ENCODE peak calls at places on chromosomes 16 and 17, in five cellular contexts. One of them, this sample, is unnamed.

GRCh38 chr16:48003226-48003907 is 152.4 kb downstream of the ABCC12 start:
- DNase-seq in adrenal gland: no peak
- DNase-seq in body of pancreas: no peak
- DNase-seq in upper lobe of left lung: no peak
- DNase-seq in stomach: no peak
- DNase-seq in this sample: no peak

GRCh38 chr16:86104537-86105048 is 205.6 kb downstream of the IRF8 start:
- DNase-seq in adrenal gland: no peak
- DNase-seq in body of pancreas: no peak
- DNase-seq in upper lobe of left lung: no peak
- DNase-seq in stomach: no peak
- DNase-seq in this sample: no peak

GRCh38 chr16:87404764-87405625 is 12.9 kb downstream of the MAP1LC3B start:
- DNase-seq in adrenal gland: no peak
- DNase-seq in body of pancreas: no peak
- DNase-seq in upper lobe of left lung: no peak
- DNase-seq in stomach: no peak
- DNase-seq in this sample: no peak

GRCh38 chr16:75624921-75625334 is 1.8 kb upstream of the ADAT1 start:
- DNase-seq in adrenal gland: no peak
- DNase-seq in body of pancreas: no peak
- DNase-seq in upper lobe of left lung: no peak
- DNase-seq in stomach: no peak
- DNase-seq in this sample: no peak

GRCh38 chr17:70405492-70406220 is 236.3 kb downstream of the KCNJ2 start:
- DNase-seq in adrenal gland: peak
- DNase-seq in body of pancreas: peak
- DNase-seq in upper lobe of left lung: no peak
- DNase-seq in stomach: no peak
- DNase-seq in this sample: no peak

GRCh38 chr16:47634126-47634525 is 173.0 kb downstream of the PHKB start:
- DNase-seq in adrenal gland: no peak
- DNase-seq in body of pancreas: no peak
- DNase-seq in upper lobe of left lung: no peak
- DNase-seq in stomach: no peak
- DNase-seq in this sample: no peak

GRCh38 chr17:50785942-50786570 is 18.7 kb upstream of the ANKRD40CL start:
- DNase-seq in adrenal gland: no peak
- DNase-seq in body of pancreas: peak
- DNase-seq in upper lobe of left lung: no peak
- DNase-seq in stomach: peak
- DNase-seq in this sample: no peak

GRCh38 chr17:31696184-31696602 is 162.9 kb downstream of the COPRS start:
- DNase-seq in adrenal gland: peak
- DNase-seq in body of pancreas: peak
- DNase-seq in upper lobe of left lung: no peak
- DNase-seq in stomach: peak
- DNase-seq in this sample: peak

GRCh38 chr17:41444186-41444585 is 3.4 kb upstream of the KRT38 start:
- DNase-seq in adrenal gland: no peak
- DNase-seq in body of pancreas: no peak
- DNase-seq in upper lobe of left lung: no peak
- DNase-seq in stomach: no peak
- DNase-seq in this sample: no peak

GRCh38 chr16:22120440-22120839 is 28.1 kb downstream of the VWA3A start:
- DNase-seq in adrenal gland: no peak
- DNase-seq in body of pancreas: no peak
- DNase-seq in upper lobe of left lung: no peak
- DNase-seq in stomach: no peak
- DNase-seq in this sample: no peak

GRCh38 chr17:19579192-19579668 is 45.6 kb downstream of the SLC47A1 start:
- DNase-seq in adrenal gland: no peak
- DNase-seq in body of pancreas: no peak
- DNase-seq in upper lobe of left lung: peak
- DNase-seq in stomach: no peak
- DNase-seq in this sample: no peak

GRCh38 chr17:73498854-73499597 is 145.2 kb downstream of the SDK2 start:
- DNase-seq in adrenal gland: no peak
- DNase-seq in body of pancreas: no peak
- DNase-seq in upper lobe of left lung: no peak
- DNase-seq in stomach: no peak
- DNase-seq in this sample: no peak

GRCh38 chr17:8629371-8630226 is 926 bp downstream of the MYH10 start:
- DNase-seq in adrenal gland: peak
- DNase-seq in body of pancreas: peak
- DNase-seq in upper lobe of left lung: peak
- DNase-seq in stomach: no peak
- DNase-seq in this sample: no peak

GRCh38 chr16:81460075-81460474 is 15.5 kb downstream of the CMIP start:
- DNase-seq in adrenal gland: no peak
- DNase-seq in body of pancreas: no peak
- DNase-seq in upper lobe of left lung: no peak
- DNase-seq in stomach: no peak
- DNase-seq in this sample: no peak

GRCh38 chr17:82871056-82871775 is 31.4 kb upstream of the ZNF750 start:
- DNase-seq in adrenal gland: no peak
- DNase-seq in body of pancreas: no peak
- DNase-seq in upper lobe of left lung: no peak
- DNase-seq in stomach: no peak
- DNase-seq in this sample: no peak

GRCh38 chr16:89863741-89864391 is 9.5 kb upstream of the TCF25 start:
- DNase-seq in adrenal gland: no peak
- DNase-seq in body of pancreas: peak
- DNase-seq in upper lobe of left lung: no peak
- DNase-seq in stomach: no peak
- DNase-seq in this sample: no peak

DNA sequence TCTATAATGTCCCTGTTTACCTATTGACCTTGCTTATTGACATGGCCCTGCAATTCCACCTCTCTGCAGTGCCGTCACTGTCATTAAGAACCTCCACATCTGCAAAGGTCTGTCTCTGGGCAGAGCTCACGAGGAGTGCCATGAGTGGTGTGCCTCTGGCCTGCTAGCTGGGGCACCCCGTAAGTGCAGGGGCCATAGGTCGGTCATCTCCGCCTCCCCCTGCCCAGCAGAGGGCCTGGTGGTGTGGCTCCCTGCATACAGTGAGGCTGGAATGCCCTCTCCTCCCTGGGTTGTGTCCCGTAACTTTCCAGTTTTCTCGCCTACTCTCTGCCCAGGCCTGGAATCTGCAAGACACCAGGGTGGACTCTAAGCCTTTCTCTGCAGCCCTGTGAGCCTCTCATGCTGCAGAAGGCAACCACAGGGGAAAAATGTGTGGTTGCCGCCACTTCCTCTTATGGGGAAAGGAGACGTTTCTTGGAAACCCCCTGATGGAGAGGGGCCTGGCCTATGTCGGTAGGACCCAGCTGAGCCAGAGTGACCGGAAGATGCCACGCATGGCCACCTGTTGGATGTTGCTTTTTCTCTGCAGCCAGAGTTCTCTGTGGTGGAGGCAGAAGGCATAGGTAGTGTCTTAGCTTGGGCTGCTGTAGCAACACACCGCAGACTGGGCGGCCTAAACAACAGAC is 2.7 kb upstream of the SNX20 start:
- DNase-seq in adrenal gland: no peak
- DNase-seq in body of pancreas: peak
- DNase-seq in upper lobe of left lung: no peak
- DNase-seq in stomach: peak
- DNase-seq in this sample: no peak
- TF ChIP-seq CTCF in adrenal gland: no peak
- TF ChIP-seq CTCF in body of pancreas: no peak
- TF ChIP-seq CTCF in upper lobe of left lung: no peak
- TF ChIP-seq CTCF in stomach: no peak
- TF ChIP-seq CTCF in this sample: no peak

GRCh38 chr17:29613371-29613837 is 9.3 kb downstream of the CORO6 start:
- DNase-seq in adrenal gland: peak
- DNase-seq in body of pancreas: peak
- DNase-seq in upper lobe of left lung: peak
- DNase-seq in stomach: peak
- DNase-seq in this sample: peak
- TF ChIP-seq POLR2A in adrenal gland: no peak
- TF ChIP-seq POLR2A in body of pancreas: no peak
- TF ChIP-seq POLR2A in upper lobe of left lung: no peak
- TF ChIP-seq POLR2A in stomach: no peak
- TF ChIP-seq POLR2A in this sample: peak

GRCh38 chr17:10772425-10773380 is 31.2 kb downstream of the TMEM238L start:
- DNase-seq in adrenal gland: no peak
- DNase-seq in body of pancreas: peak
- DNase-seq in upper lobe of left lung: no peak
- DNase-seq in stomach: peak
- DNase-seq in this sample: no peak
- TF ChIP-seq CTCF in adrenal gland: peak
- TF ChIP-seq CTCF in body of pancreas: peak
- TF ChIP-seq CTCF in upper lobe of left lung: peak
- TF ChIP-seq CTCF in stomach: peak
- TF ChIP-seq CTCF in this sample: no peak

DNA sequence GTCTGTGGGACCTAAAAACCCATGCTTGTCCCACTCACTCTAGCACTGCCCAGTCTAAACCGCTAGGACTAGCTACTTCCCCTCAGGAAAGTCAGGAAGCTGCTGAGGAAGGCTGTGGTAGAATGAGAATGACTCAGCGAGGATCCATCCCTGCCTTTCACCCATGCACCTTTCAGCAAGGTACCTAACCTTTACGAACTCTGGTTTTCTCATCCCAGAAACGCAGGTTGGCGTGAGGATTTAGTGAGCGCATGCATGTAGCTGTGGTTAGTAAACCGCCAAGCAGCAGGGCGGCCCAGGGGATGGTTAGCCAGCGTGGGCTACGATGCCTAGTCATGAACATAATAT is 26.3 kb upstream of the RFFL start:
- DNase-seq in adrenal gland: no peak
- DNase-seq in body of pancreas: no peak
- DNase-seq in upper lobe of left lung: peak
- DNase-seq in stomach: no peak
- DNase-seq in this sample: no peak
- TF ChIP-seq POLR2A in adrenal gland: no peak
- TF ChIP-seq POLR2A in body of pancreas: no peak
- TF ChIP-seq POLR2A in upper lobe of left lung: no peak
- TF ChIP-seq POLR2A in stomach: no peak
- TF ChIP-seq POLR2A in this sample: no peak

GRCh38 chr16:70421473-70422311 is 17.2 kb downstream of the ST3GAL2 start:
- DNase-seq in adrenal gland: no peak
- DNase-seq in body of pancreas: no peak
- DNase-seq in upper lobe of left lung: no peak
- DNase-seq in stomach: no peak
- DNase-seq in this sample: no peak
- TF ChIP-seq CTCF in adrenal gland: no peak
- TF ChIP-seq CTCF in body of pancreas: no peak
- TF ChIP-seq CTCF in upper lobe of left lung: no peak
- TF ChIP-seq CTCF in stomach: no peak
- TF ChIP-seq CTCF in this sample: no peak

This sample was measured in tibial nerve.